ENCODE peak calls at places on chromosomes 11 and 22, in six cellular contexts. H is testis; Y is activated CD4-positive, alpha-beta T cell treated with anti-CD3 and anti-CD28 coated beads, Interleukin-2, amount 50 U/mL, for 1 hour; L is A172; J is activated CD8-positive, alpha-beta memory T cell treated with anti-CD3 and anti-CD28 coated beads for 1 hour; A is anterior cingulate cortex. U is an unnamed sample.

GRCh38 chr11:111510311-111510710 is 1.9 kb downstream of the BTG4 start:
- DNase-seq in H (no peak), J (no peak), L (no peak), A (no peak), Y (no peak), U (no peak)

GRCh38 chr11:115505165-115505564 is 950 bp upstream of the CADM1 start:
- DNase-seq in A (no peak), L (no peak), J (no peak), H (peak), Y (no peak), U (peak)

GRCh38 chr11:115330693-115331482 is 173.3 kb downstream of the CADM1 start:
- DNase-seq in J (no peak), A (no peak), L (no peak), H (no peak), Y (no peak), U (peak)

GRCh38 chr22:49015993-49016908 is 811.4 kb downstream of the BRD1 start:
- DNase-seq in A (no peak), Y (no peak), H (peak), J (no peak), L (no peak), U (no peak)

GRCh38 chr11:7062534-7062933 is 26.3 kb upstream of the RBMXL2 start:
- DNase-seq in H (no peak), L (no peak), Y (no peak), J (no peak), A (no peak), U (no peak)

GRCh38 chr11:74687237-74688005 is 43.8 kb downstream of the CHRDL2 start:
- DNase-seq in H (no peak), L (no peak), A (no peak), J (no peak), Y (no peak), U (no peak)

GRCh38 chr22:44752285-44753188 is at the start of gene ARHGAP8:
- DNase-seq in A (no peak), J (no peak), H (no peak), L (no peak), Y (no peak), U (peak)

GRCh38 chr11:19511413-19512183 is 201.0 kb upstream of the NAV2 start:
- DNase-seq in L (no peak), J (no peak), A (peak), Y (no peak), H (peak), U (peak)

GRCh38 chr11:69896250-69896649 is 77.0 kb upstream of the FGF3 start:
- DNase-seq in A (no peak), Y (no peak), J (no peak), L (peak), H (no peak), U (no peak)

GRCh38 chr11:134734894-134735293 is 322.9 kb upstream of the B3GAT1 start:
- DNase-seq in L (no peak), Y (no peak), J (no peak), A (no peak), H (no peak), U (no peak)

GRCh38 chr22:36423461-36424404 is 36.0 kb upstream of the MYH9 start:
- DNase-seq in A (no peak), Y (no peak), J (no peak), H (no peak), L (no peak), U (no peak)

GRCh38 chr22:46764140-46764680 is 1.8 kb downstream of the TBC1D22A start:
- DNase-seq in A (no peak), H (no peak), J (no peak), L (no peak), Y (no peak), U (no peak)

GRCh38 chr11:64655901-64656601 is 65.0 kb downstream of the SLC22A12 start:
- DNase-seq in H (no peak), A (no peak), Y (no peak), L (no peak), J (no peak), U (no peak)

GRCh38 chr11:121648306-121648705 is 195.5 kb upstream of the SORL1-AS1 start:
- DNase-seq in J (no peak), H (no peak), L (no peak), Y (no peak), A (no peak), U (no peak)

GRCh38 chr11:9528141-9528511 is 45.3 kb upstream of the WEE1 start:
- DNase-seq in L (no peak), A (no peak), J (no peak), H (no peak), Y (no peak), U (no peak)

GRCh38 chr11:100004541-100004940 is 682.5 kb upstream of the ARHGAP42 start:
- DNase-seq in A (no peak), H (no peak), Y (no peak), L (peak), J (no peak), U (no peak)

GRCh38 chr11:99822846-99823565 is 802.3 kb downstream of the CNTN5 start:
- DNase-seq in J (no peak), A (no peak), L (peak), Y (no peak), H (no peak), U (no peak)

GRCh38 chr22:28978158-28978557 is 83.5 kb downstream of the C22orf31 start:
- DNase-seq in L (peak), J (no peak), Y (no peak), H (peak), A (no peak), U (no peak)

GRCh38 chr11:125376117-125376516 is 119.9 kb downstream of the FEZ1 start:
- DNase-seq in Y (no peak), J (no peak), L (no peak), A (peak), H (peak), U (peak)

GRCh38 chr11:11036185-11037161 is 178.6 kb upstream of the ZBED5 start:
- DNase-seq in Y (peak), H (peak), J (peak), A (no peak), L (peak), U (peak)

GRCh38 chr11:34565417-34566208 is 52.0 kb upstream of the ELF5 start:
- DNase-seq in A (no peak), H (no peak), Y (no peak), L (no peak), J (no peak), U (no peak)

GRCh38 chr11:83816572-83817187 is 530.5 kb upstream of the CCDC90B start:
- DNase-seq in H (no peak), J (no peak), A (no peak), L (peak), Y (no peak), U (no peak)

GRCh38 chr22:35971418-35972119 is 57.1 kb downstream of the RBFOX2 start:
- DNase-seq in A (no peak), H (peak), J (no peak), Y (no peak), L (peak), U (no peak)

GRCh38 chr11:120524536-120525085 is 13.1 kb downstream of the GRIK4 start:
- DNase-seq in J (no peak), A (no peak), Y (no peak), L (no peak), H (no peak), U (no peak)

GRCh38 chr11:69489031-69489745 is 7.7 kb downstream of the LINC01488 start:
- DNase-seq in H (peak), J (no peak), A (no peak), L (no peak), Y (no peak), U (no peak)

GRCh38 chr11:108253176-108253575 is 30.3 kb downstream of the ATM start:
- DNase-seq in L (peak), H (no peak), Y (no peak), J (no peak), A (no peak), U (no peak)

GRCh38 chr22:23067023-23067650 is 3.2 kb upstream of the GNAZ start:
- DNase-seq in J (no peak), A (no peak), Y (no peak), H (peak), L (no peak), U (no peak)

U was measured in thyroid gland.